ENCODE peak calls at places on chromosomes 11 and 22, in nine cellular contexts. J is astrocyte; U is brain microvascular endothelial cell; M is NCI-H748 treated with DMSO at 0.1 percent for 48 hours; W is stimulated activated CD8-positive, alpha-beta memory T cell treated with anti-CD3 and anti-CD28 coated beads, Interleukin-4, amount 100 ng/mL, for 24 hours; G is HT-29; Y is adrenal gland; Q is dorsolateral prefrontal cortex; L is iPS-NIHi11. R is an unnamed sample.

GRCh38 chr11:92266821-92267220 is 42.2 kb downstream of the FAT3 start:
- DNase-seq in J (no peak), U (no peak), M (no peak), W (no peak), G (peak; percentile 66), Y (no peak), Q (no peak), L (no peak), R (no peak)

GRCh38 chr22:46100401-46101105 is 49.8 kb upstream of the PPARA start:
- DNase-seq in J (no peak), U (no peak), M (no peak), W (no peak), G (peak; percentile 22), Y (no peak), Q (no peak), L (no peak), R (no peak)

GRCh38 chr11:70756341-70756740 is 358.0 kb downstream of the CTTN start:
- DNase-seq in J (no peak), U (no peak), M (no peak), W (no peak), G (no peak), Y (no peak), Q (no peak), L (no peak), R (no peak)

GRCh38 chr11:69102732-69103615 is 52.8 kb upstream of the SMIM38 start:
- DNase-seq in J (no peak), U (no peak), M (no peak), W (no peak), G (no peak), Y (no peak), Q (no peak), L (no peak), R (no peak)

GRCh38 chr22:49199224-49199623 is 628.4 kb downstream of the BRD1 start:
- DNase-seq in J (no peak), U (no peak), M (no peak), W (no peak), G (no peak), Y (no peak), Q (peak; percentile 9), L (no peak), R (no peak)

GRCh38 chr11:45285931-45286632 is at the start of gene SYT13:
- DNase-seq in J (no peak), U (no peak), M (no peak), W (no peak), G (peak; percentile 21), Y (no peak), Q (peak; percentile 70), L (peak; percentile 95), R (no peak)

GRCh38 chr22:27331526-27332281 is 469.9 kb downstream of the MN1 start:
- DNase-seq in J (no peak), U (peak; percentile 42), M (peak; percentile 3), W (no peak), G (peak; percentile 1), Y (peak; percentile 51), Q (peak; percentile 60), L (peak; percentile 54), R (peak; percentile 76)

GRCh38 chr11:96205460-96205809 is 137.6 kb downstream of the MAML2 start:
- DNase-seq in J (no peak), U (no peak), M (no peak), W (no peak), G (no peak), Y (no peak), Q (no peak), L (no peak), R (no peak)

GRCh38 chr11:42770444-42771065 is 541.2 kb upstream of the API5 start:
- DNase-seq in J (no peak), U (no peak), M (no peak), W (no peak), G (peak; percentile 75), Y (peak; percentile 37), Q (no peak), L (peak; percentile 62), R (no peak)